ENCODE peak calls at places on chromosomes 13 and 19, in six cellular contexts. S, G, J, A, F and R are unnamed samples.
A peak's percentile ranks its signal among the peaks of the same experiment; 100 is the strongest.

GRCh38 chr13:113763254-113763653 is 4.2 kb downstream of the TMEM255B start:
- DNase-seq in S (no peak), A (no peak), G (no peak), F (peak; percentile 51), J (no peak), R (no peak)

GRCh38 chr13:71817335-71817734 is 49.7 kb downstream of the DACH1 start:
- DNase-seq in F (no peak), J (peak; percentile 47), A (no peak), S (no peak), G (no peak), R (no peak)

GRCh38 chr13:35978607-35979316 is 152.4 kb downstream of the DCLK1 start:
- DNase-seq in F (no peak), A (peak; percentile 17), G (peak; percentile 54), J (no peak), S (peak; percentile 72), R (no peak)

GRCh38 chr13:76597868-76598267 is 288.3 kb downstream of the KCTD12 start:
- DNase-seq in A (no peak), F (no peak), J (no peak), G (no peak), S (no peak), R (no peak)

GRCh38 chr13:91126806-91127205 is 220.7 kb upstream of the MIR17HG start:
- DNase-seq in J (no peak), G (no peak), F (no peak), S (no peak), A (no peak), R (no peak)

GRCh38 chr19:31330761-31331160 is 18.5 kb downstream of the TSHZ3 start:
- DNase-seq in G (no peak), S (no peak), F (no peak), J (no peak), A (no peak), R (no peak)

GRCh38 chr13:22017226-22017625 is 346.4 kb downstream of the FGF9 start:
- DNase-seq in S (no peak), F (no peak), A (no peak), G (no peak), J (no peak), R (no peak)

GRCh38 chr13:106038752-106039151 is 496.7 kb downstream of the EFNB2 start:
- DNase-seq in F (no peak), G (no peak), S (no peak), J (no peak), A (no peak), R (no peak)

GRCh38 chr19:45446944-45447343 is 20.9 kb upstream of the FOSB start:
- DNase-seq in J (no peak), S (no peak), A (no peak), G (no peak), F (no peak), R (no peak)

GRCh38 chr13:53206455-53206854 is 177.8 kb downstream of the OLFM4 start:
- DNase-seq in S (no peak), G (peak; percentile 31), A (no peak), F (no peak), J (no peak), R (no peak)

GRCh38 chr19:33403221-33403972 is 29.9 kb downstream of the CEBPG start:
- DNase-seq in J (peak; percentile 77), F (peak; percentile 58), S (no peak), G (peak; percentile 29), A (peak; percentile 23), R (no peak)

GRCh38 chr13:112443191-112444000 is 67.2 kb downstream of the SPACA7 start:
- DNase-seq in F (peak; percentile 57), J (peak; percentile 20), A (no peak), S (no peak), G (peak; percentile 64), R (peak; percentile 93)

GRCh38 chr13:36074659-36075058 is 56.5 kb downstream of the DCLK1 start:
- DNase-seq in F (no peak), J (no peak), G (no peak), A (no peak), S (no peak), R (no peak)

GRCh38 chr19:33407716-33408115 is 34.2 kb downstream of the CEBPG start:
- DNase-seq in S (no peak), A (no peak), J (no peak), G (peak; percentile 30), F (peak; percentile 59), R (no peak)

GRCh38 chr19:10836478-10837325 is 690 bp upstream of the TMED1 start:
- DNase-seq in G (no peak), J (peak; percentile 79), S (no peak), A (peak; percentile 77), F (peak; percentile 94), R (no peak)
- TF ChIP-seq POLR2AphosphoS5 in G (no peak), J (no peak), S (no peak), A (no peak), F (no peak), R (peak; percentile 87)

DNA sequence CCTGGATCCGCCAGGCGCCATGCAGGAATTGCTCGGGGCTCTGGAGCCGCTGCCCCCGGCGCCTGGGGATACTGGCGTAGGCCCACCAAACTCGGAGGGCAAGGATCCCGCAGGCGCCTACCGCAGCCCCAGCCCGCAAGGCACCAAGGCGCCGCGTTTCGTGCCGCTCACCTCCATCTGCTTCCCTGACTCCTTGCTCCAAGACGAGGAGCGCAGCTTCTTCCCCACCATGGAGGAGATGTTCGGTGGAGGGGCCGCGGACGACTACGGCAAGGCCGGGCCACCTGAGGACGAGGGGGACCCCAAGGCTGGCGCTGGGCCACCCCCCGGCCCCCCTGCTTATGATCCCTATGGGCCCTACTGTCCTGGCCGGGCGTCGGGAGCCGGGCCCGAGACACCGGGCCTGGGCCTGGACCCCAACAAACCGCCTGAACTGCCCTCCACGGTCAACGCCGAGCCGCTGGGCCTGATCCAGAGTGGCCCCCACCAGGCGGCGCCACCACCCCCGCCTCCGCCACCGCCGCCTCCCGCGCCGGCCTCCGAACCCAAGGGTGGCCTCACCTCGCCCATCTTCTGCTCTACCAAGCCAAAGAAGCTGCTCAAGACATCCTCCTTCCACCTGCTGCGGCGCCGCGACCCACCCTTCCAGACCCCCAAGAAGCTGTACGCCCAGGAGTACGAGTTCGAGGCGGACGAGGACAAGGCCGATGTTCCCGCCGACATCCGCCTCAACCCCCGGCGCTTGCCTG is 6.1 kb downstream of the PRR12 start:
- DNase-seq in S (no peak), G (no peak), J (no peak), A (no peak), F (no peak), R (no peak)
- TF ChIP-seq POLR2AphosphoS5 in S (no peak), G (no peak), J (no peak), A (no peak), F (peak; percentile 3), R (no peak)

GRCh38 chr19:40716031-40716654 is 543 bp downstream of the COQ8B start:
- DNase-seq in G (no peak), A (no peak), F (peak; percentile 76), J (no peak), S (peak; percentile 10), R (no peak)

GRCh38 chr19:40716655-40717324 is at the start of the genes COQ8B and ITPKC:
- DNase-seq in S (peak; percentile 61), G (peak; percentile 98), A (peak; percentile 97), J (peak; percentile 100), F (peak; percentile 100), R (peak; percentile 98)

GRCh38 chr19:40713939-40714338 is 2.7 kb downstream of the COQ8B start:
- DNase-seq in S (no peak), G (no peak), A (no peak), J (no peak), F (peak; percentile 71), R (no peak)

GRCh38 chr19:40717325-40717879 is 490 bp downstream of the ITPKC start:
- DNase-seq in G (no peak), A (no peak), S (no peak), J (peak; percentile 44), F (no peak), R (no peak)

GRCh38 chr19:40714519-40715299 is 2.0 kb downstream of the COQ8B start:
- DNase-seq in J (peak; percentile 98), F (peak; percentile 98), A (peak; percentile 93), G (peak; percentile 95), S (peak; percentile 77), R (peak; percentile 95)
- TF ChIP-seq POLR2AphosphoS5 in J (peak; percentile 5), F (peak; percentile 49), A (no peak), G (no peak), S (no peak), R (no peak)

GRCh38 chr19:54169149-54169731 is 3.7 kb downstream of the TMC4 start:
- DNase-seq in A (no peak), J (no peak), G (no peak), F (no peak), S (no peak), R (no peak)

GRCh38 chr19:54172413-54172763 is 572 bp downstream of the TMC4 start:
- DNase-seq in A (no peak), G (no peak), S (no peak), F (no peak), J (peak; percentile 55), R (no peak)

GRCh38 chr19:54165222-54165621 is 5.7 kb upstream of the LENG1 start:
- DNase-seq in G (no peak), F (no peak), S (no peak), A (no peak), J (no peak), R (no peak)

GRCh38 chr19:54164369-54165068 is 5.0 kb upstream of the LENG1 start:
- DNase-seq in A (no peak), G (no peak), F (no peak), J (peak; percentile 82), S (no peak), R (no peak)

DNA sequence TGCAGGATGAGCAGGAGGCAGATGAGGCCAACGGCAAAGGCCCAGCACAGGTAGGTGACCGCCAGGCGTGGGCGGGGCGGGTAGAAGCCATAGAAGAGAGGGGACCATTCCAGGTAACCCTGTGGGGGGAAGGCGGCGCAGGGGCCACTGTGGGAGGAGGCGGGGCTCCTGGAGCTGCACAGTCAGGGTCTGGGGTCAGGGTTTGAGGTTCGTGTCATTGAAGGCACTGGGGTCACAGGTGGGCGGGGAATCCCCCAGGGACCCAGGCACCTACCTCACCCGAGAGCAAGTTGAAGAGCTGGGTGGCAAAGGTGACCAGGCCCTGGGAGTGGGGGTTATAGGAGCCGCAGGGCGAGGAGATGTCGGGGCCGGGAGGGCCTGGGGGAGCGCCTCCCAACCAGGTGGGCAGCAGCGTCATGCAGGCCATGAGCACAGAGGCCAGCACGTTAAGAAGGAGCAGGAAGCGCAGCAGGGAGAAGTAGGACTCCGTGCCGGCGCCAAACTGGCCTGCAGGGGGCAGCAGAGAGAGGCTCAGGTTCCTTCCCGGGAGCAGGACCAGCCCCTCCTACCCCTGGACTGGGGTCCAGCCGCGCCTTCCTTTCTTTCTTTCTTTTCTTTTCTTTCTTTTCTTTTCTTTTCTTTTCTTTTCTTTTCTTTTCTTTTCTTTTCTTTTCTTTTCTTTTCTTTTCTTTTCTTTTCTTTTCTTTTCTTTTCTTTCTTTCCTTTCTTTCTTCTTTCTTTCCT is 4.6 kb downstream of the TMC4 start:
- DNase-seq in A (peak; percentile 96), G (peak; percentile 97), J (peak; percentile 91), F (peak; percentile 98), S (peak; percentile 26), R (no peak)
- TF ChIP-seq POLR2AphosphoS5 in A (no peak), G (no peak), J (no peak), F (peak; percentile 64), S (no peak), R (no peak)

GRCh38 chr13:73327579-73327978 is 268.8 kb downstream of the KLF5 start:
- DNase-seq in J (no peak), G (no peak), S (no peak), A (no peak), F (no peak), R (no peak)

GRCh38 chr13:73323615-73324014 is 264.8 kb downstream of the KLF5 start:
- DNase-seq in F (no peak), G (no peak), S (no peak), J (no peak), A (no peak), R (no peak)

GRCh38 chr13:73324842-73325241 is 266.0 kb downstream of the KLF5 start:
- DNase-seq in G (no peak), S (no peak), J (no peak), A (no peak), F (no peak), R (no peak)

GRCh38 chr13:73326215-73326558 is 267.4 kb downstream of the KLF5 start:
- DNase-seq in G (no peak), A (no peak), F (no peak), S (no peak), J (no peak), R (no peak)

GRCh38 chr13:73325351-73326214 is 266.8 kb downstream of the KLF5 start:
- DNase-seq in J (no peak), F (no peak), S (no peak), G (no peak), A (no peak), R (no peak)
- TF ChIP-seq POLR2AphosphoS5 in J (no peak), F (no peak), S (no peak), G (no peak), A (no peak), R (no peak)